ENCODE peak calls at places on chromosome 17, in five cellular contexts. S is OCI-M1; G is stimulated activated CD4-positive, alpha-beta T cell treated with anti-CD3 and anti-CD28 coated beads, Interleukin-1b, Interleukin-23, amount 100 ng/mL, for 24 hours; E is left ventricle myocardium inferior; L is stomach. I is an unnamed sample.

GRCh38 chr17:21042434-21043295 is at the start of gene USP22:
- DNase-seq in S (no peak), G (no peak), E (no peak), L (peak), I (no peak)

GRCh38 chr17:42407289-42407836 is 15.7 kb downstream of the CAVIN1 start:
- DNase-seq in S (peak), G (no peak), E (peak), L (peak), I (peak)

GRCh38 chr17:34703533-34703932 is 124.2 kb downstream of the TMEM132E start:
- DNase-seq in S (peak), G (no peak), E (peak), L (no peak), I (peak)

GRCh38 chr17:42276609-42277341 is 584 bp upstream of the STAT5B start:
- DNase-seq in S (peak), G (no peak), E (peak), L (peak), I (peak)

GRCh38 chr17:19345067-19345460 is 17.5 kb downstream of the B9D1 start:
- DNase-seq in S (no peak), G (no peak), E (no peak), L (no peak), I (no peak)

GRCh38 chr17:43713494-43714162 is 45.0 kb downstream of the SOST start:
- DNase-seq in S (no peak), G (no peak), E (peak), L (no peak), I (no peak)

GRCh38 chr17:6489016-6489550 is 44.8 kb downstream of the PIMREG start:
- DNase-seq in S (no peak), G (no peak), E (no peak), L (no peak), I (no peak)

GRCh38 chr17:7858487-7858832 is 657 bp downstream of the CYB5D1 start:
- DNase-seq in S (peak), G (no peak), E (peak), L (no peak), I (peak)

GRCh38 chr17:43176119-43176570 is 5.1 kb downstream of the NBR1 start:
- DNase-seq in S (no peak), G (no peak), E (no peak), L (no peak), I (no peak)

GRCh38 chr17:13384626-13385025 is 217.1 kb downstream of the HS3ST3A1 start:
- DNase-seq in S (no peak), G (no peak), E (no peak), L (no peak), I (no peak)

GRCh38 chr17:51585514-51586104 is 325.3 kb downstream of the UTP18 start:
- DNase-seq in S (peak), G (no peak), E (no peak), L (peak), I (no peak)

I was measured in erythroblast.